ENCODE peak calls at places on chromosomes 4 and X, in seven cellular contexts. P is T follicular helper cell; A is EH; N is CD4-positive, alpha-beta T cell; W is COR-L47; Q is stimulated activated CD4-positive, alpha-beta T cell treated with anti-CD3 and anti-CD28 coated beads, Interleukin-1b, Interleukin-23, amount 100 ng/mL, for 24 hours; F is cardiac fibroblast. X is an unnamed sample.

GRCh38 chr4:34196375-34196774 is 2047.9 kb downstream of the ARAP2 start:
- DNase-seq in N (no peak), A (no peak), W (no peak), Q (no peak), F (no peak), P (no peak), X (no peak)

GRCh38 chrX:125404667-125405160 is 85.0 kb downstream of the TEX13C start:
- DNase-seq in N (no peak), Q (no peak), W (no peak), F (no peak), A (no peak), P (no peak), X (no peak)

GRCh38 chr4:60805500-60806313 is 394.4 kb upstream of the ADGRL3 start:
- DNase-seq in F (peak; percentile 65), A (peak; percentile 32), P (no peak), W (peak; percentile 18), N (no peak), Q (no peak), X (peak; percentile 34)

GRCh38 chr4:105061136-105061696 is 85.5 kb upstream of the TET2 start:
- DNase-seq in F (peak; percentile 59), A (no peak), W (no peak), Q (peak; percentile 11), N (no peak), P (no peak), X (no peak)

GRCh38 chrX:69031971-69032391 is 133.3 kb downstream of the PJA1 start:
- DNase-seq in F (peak; percentile 32), Q (no peak), P (no peak), A (peak; percentile 6), N (no peak), W (no peak), X (no peak)

GRCh38 chr4:186820371-186820990 is 96.8 kb upstream of the FAT1 start:
- DNase-seq in N (no peak), Q (no peak), P (no peak), A (peak; percentile 84), F (peak; percentile 68), W (no peak), X (peak; percentile 64)

GRCh38 chr4:147984065-147984777 is 252.3 kb downstream of the ARHGAP10 start:
- DNase-seq in P (no peak), N (no peak), F (peak; percentile 66), W (peak; percentile 46), A (peak; percentile 67), Q (no peak), X (peak; percentile 47)

GRCh38 chr4:129231907-129232626 is 136.1 kb downstream of the C4orf33 start:
- DNase-seq in W (no peak), A (no peak), F (no peak), P (no peak), N (no peak), Q (no peak), X (no peak)

GRCh38 chr4:96895826-96896225 is 1055.9 kb downstream of the PDHA2 start:
- DNase-seq in N (no peak), A (no peak), P (no peak), Q (no peak), W (no peak), F (no peak), X (no peak)

GRCh38 chr4:53490161-53490915 is 100.9 kb downstream of the LNX1 start:
- DNase-seq in W (no peak), A (peak; percentile 39), F (peak; percentile 55), N (no peak), P (no peak), Q (no peak), X (no peak)

GRCh38 chrX:41491267-41492004 is 44.3 kb downstream of the NYX start:
- DNase-seq in W (no peak), N (no peak), Q (no peak), F (peak; percentile 90), A (peak; percentile 91), P (no peak), X (no peak)

GRCh38 chr4:93764647-93765246 is 63.8 kb upstream of the ATOH1 start:
- DNase-seq in W (peak; percentile 35), P (no peak), Q (no peak), A (peak; percentile 36), F (peak; percentile 65), N (no peak), X (peak; percentile 67)

GRCh38 chrX:106906361-106906760 is 3.2 kb upstream of the RIPPLY1 start:
- DNase-seq in P (no peak), A (no peak), W (no peak), Q (no peak), N (no peak), F (no peak), X (no peak)

GRCh38 chr4:81622028-81622427 is 150.3 kb upstream of the RASGEF1B start:
- DNase-seq in F (no peak), Q (no peak), P (no peak), W (no peak), A (no peak), N (no peak), X (no peak)

GRCh38 chr4:129747756-129748155 is 651.8 kb downstream of the C4orf33 start:
- DNase-seq in Q (no peak), P (no peak), W (no peak), N (no peak), A (no peak), F (no peak), X (no peak)

X was measured in G401.